ENCODE peak calls at places on chromosomes 7 and 10, in nine cellular contexts. Q is activated T-cell treated with anti-CD3 and anti-CD28 coated beads, Interleukin-2, amount 50 U/mL, for 1 hour; W is neural crest cell; U is hypothalamus; J is sciatic nerve; K is A549; S is activated T-helper 1 cell treated with Interleukin-2 at 50 U/mL for 16 hours; Y is AG09319; C is activated T-helper 2 cell treated with anti-CD3 and anti-CD28 coated beads, Interferon-gamma antibody, Interleukin-2, Interleukin-4, amounts not matched to agents 10 μg/mL and 5 μg/mL and 100 μg/mL, durations not matched to agents 14 hours and 24 hours and 36 hours. Z is an unnamed sample.
A peak's percentile ranks its signal among the peaks of the same experiment; 100 is the strongest.

GRCh38 chr7:47483604-47484273 is 98.2 kb downstream of the TNS3 start:
- DNase-seq in C (no peak), Q (no peak), Y (no peak), J (peak; percentile 58), S (no peak), K (no peak), U (no peak), W (no peak), Z (no peak)

GRCh38 chr7:4282434-4283223 is 399.5 kb upstream of the FOXK1 start:
- DNase-seq in W (no peak), U (no peak), Y (no peak), K (peak; percentile 84), C (no peak), Q (no peak), S (no peak), J (no peak), Z (no peak)

GRCh38 chr10:92011560-92012214 is 88.1 kb downstream of the BTAF1 start:
- DNase-seq in Q (no peak), Y (no peak), S (no peak), C (no peak), J (no peak), W (no peak), U (no peak), K (peak; percentile 57), Z (no peak)

GRCh38 chr10:44102726-44103255 is 282.1 kb downstream of the CXCL12 start:
- DNase-seq in K (no peak), S (no peak), C (no peak), W (no peak), Q (no peak), U (no peak), J (no peak), Y (no peak), Z (no peak)

GRCh38 chr10:31836569-31837406 is 91.8 kb downstream of the ARHGAP12 start:
- DNase-seq in W (no peak), K (peak; percentile 68), Q (no peak), J (no peak), C (no peak), Y (no peak), U (no peak), S (no peak), Z (no peak)

GRCh38 chr10:34727595-34728033 is 87.5 kb downstream of the PARD3 start:
- DNase-seq in Y (no peak), S (no peak), K (no peak), W (no peak), C (no peak), J (no peak), Q (no peak), U (no peak), Z (no peak)

GRCh38 chr10:104546756-104547155 is 94.3 kb upstream of the SORCS3 start:
- DNase-seq in U (no peak), Y (no peak), Q (no peak), S (no peak), K (peak; percentile 4), C (no peak), W (no peak), J (no peak), Z (no peak)

GRCh38 chr7:118573065-118573464 is 348.6 kb downstream of the ANKRD7 start:
- DNase-seq in U (peak; percentile 6), Y (no peak), C (no peak), Q (no peak), K (no peak), W (no peak), S (no peak), J (no peak), Z (no peak)

GRCh38 chr7:78605131-78605530 is 806.6 kb downstream of the PHTF2 start:
- DNase-seq in Y (no peak), J (no peak), S (no peak), C (no peak), Q (no peak), K (no peak), W (no peak), U (no peak), Z (no peak)

GRCh38 chr7:38973760-38974159 is 3.9 kb upstream of the POU6F2 start:
- DNase-seq in Q (no peak), S (no peak), K (no peak), C (no peak), U (no peak), W (no peak), J (no peak), Y (no peak), Z (no peak)

GRCh38 chr10:27158421-27158820 is 3.3 kb downstream of the MASTL start:
- DNase-seq in Q (no peak), J (no peak), W (no peak), S (no peak), K (peak; percentile 63), Y (no peak), C (no peak), U (no peak), Z (no peak)

GRCh38 chr7:156156734-156157408 is 344.6 kb upstream of the SHH start:
- DNase-seq in U (peak; percentile 11), J (peak; percentile 51), W (peak; percentile 52), Q (no peak), S (no peak), C (no peak), K (peak; percentile 66), Y (no peak), Z (no peak)

GRCh38 chr7:28091190-28091589 is 89.4 kb downstream of the JAZF1 start:
- DNase-seq in W (no peak), K (no peak), C (no peak), Q (no peak), U (no peak), Y (no peak), S (no peak), J (no peak), Z (no peak)

GRCh38 chr10:110442746-110443145 is 55.0 kb upstream of the DUSP5 start:
- DNase-seq in Q (no peak), Y (no peak), K (no peak), W (no peak), S (no peak), C (no peak), J (peak; percentile 33), U (no peak), Z (no peak)

GRCh38 chr7:11171569-11172192 is 198.0 kb downstream of the PHF14 start:
- DNase-seq in Q (no peak), Y (no peak), U (no peak), C (no peak), K (no peak), W (no peak), J (no peak), S (no peak), Z (no peak)